ENCODE peak calls at places on chromosome 16, in ten cellular contexts. One of them, this sample, is unnamed.

GRCh38 chr16:29029168-29029994 is 44.5 kb downstream of the LAT start:
- DNase-seq in T follicular helper cell: peak
- DNase-seq in frontal cortex: no peak
- DNase-seq in H9: peak
- DNase-seq in activated CD8-positive, alpha-beta memory T cell treated with anti-CD3 and anti-CD28 coated beads for 24 hours: peak
- DNase-seq in stimulated activated CD4-positive, alpha-beta T cell treated with anti-CD3 and anti-CD28 coated beads, Interleukin-15, amount 100 ng/mL, for 48 hours: peak
- DNase-seq in PC-3: peak
- DNase-seq in BE2C: peak
- DNase-seq in activated CD4-positive, alpha-beta T cell treated with anti-CD3 and anti-CD28 coated beads, Interleukin-2, amount 50 U/mL, for 24 hours: peak
- DNase-seq in HFF-Myc: peak
- DNase-seq in this sample: peak

GRCh38 chr16:31476305-31477219 is 4.6 kb downstream of the TGFB1I1 start:
- DNase-seq in BE2C: no peak
- DNase-seq in PC-3: no peak
- DNase-seq in activated CD8-positive, alpha-beta memory T cell treated with anti-CD3 and anti-CD28 coated beads for 24 hours: peak
- DNase-seq in activated CD4-positive, alpha-beta T cell treated with anti-CD3 and anti-CD28 coated beads, Interleukin-2, amount 50 U/mL, for 24 hours: peak
- DNase-seq in H9: peak
- DNase-seq in stimulated activated CD4-positive, alpha-beta T cell treated with anti-CD3 and anti-CD28 coated beads, Interleukin-15, amount 100 ng/mL, for 48 hours: peak
- DNase-seq in HFF-Myc: no peak
- DNase-seq in T follicular helper cell: peak
- DNase-seq in frontal cortex: peak
- DNase-seq in this sample: peak

GRCh38 chr16:12186774-12187335 is 210.3 kb downstream of the SNX29 start:
- DNase-seq in BE2C: no peak
- DNase-seq in PC-3: peak
- DNase-seq in H9: no peak
- DNase-seq in T follicular helper cell: no peak
- DNase-seq in frontal cortex: no peak
- DNase-seq in activated CD8-positive, alpha-beta memory T cell treated with anti-CD3 and anti-CD28 coated beads for 24 hours: no peak
- DNase-seq in activated CD4-positive, alpha-beta T cell treated with anti-CD3 and anti-CD28 coated beads, Interleukin-2, amount 50 U/mL, for 24 hours: no peak
- DNase-seq in HFF-Myc: no peak
- DNase-seq in stimulated activated CD4-positive, alpha-beta T cell treated with anti-CD3 and anti-CD28 coated beads, Interleukin-15, amount 100 ng/mL, for 48 hours: no peak
- DNase-seq in this sample: no peak

GRCh38 chr16:4303973-4304372 is 11.9 kb upstream of the GLIS2 start:
- DNase-seq in PC-3: no peak
- DNase-seq in activated CD4-positive, alpha-beta T cell treated with anti-CD3 and anti-CD28 coated beads, Interleukin-2, amount 50 U/mL, for 24 hours: no peak
- DNase-seq in BE2C: peak
- DNase-seq in frontal cortex: peak
- DNase-seq in stimulated activated CD4-positive, alpha-beta T cell treated with anti-CD3 and anti-CD28 coated beads, Interleukin-15, amount 100 ng/mL, for 48 hours: no peak
- DNase-seq in H9: peak
- DNase-seq in T follicular helper cell: no peak
- DNase-seq in activated CD8-positive, alpha-beta memory T cell treated with anti-CD3 and anti-CD28 coated beads for 24 hours: no peak
- DNase-seq in HFF-Myc: no peak
- DNase-seq in this sample: no peak

GRCh38 chr16:70778901-70779309 is 22.1 kb downstream of the VAC14 start:
- DNase-seq in activated CD8-positive, alpha-beta memory T cell treated with anti-CD3 and anti-CD28 coated beads for 24 hours: no peak
- DNase-seq in stimulated activated CD4-positive, alpha-beta T cell treated with anti-CD3 and anti-CD28 coated beads, Interleukin-15, amount 100 ng/mL, for 48 hours: no peak
- DNase-seq in H9: peak
- DNase-seq in HFF-Myc: peak
- DNase-seq in T follicular helper cell: no peak
- DNase-seq in frontal cortex: no peak
- DNase-seq in activated CD4-positive, alpha-beta T cell treated with anti-CD3 and anti-CD28 coated beads, Interleukin-2, amount 50 U/mL, for 24 hours: no peak
- DNase-seq in BE2C: peak
- DNase-seq in PC-3: peak
- DNase-seq in this sample: no peak

GRCh38 chr16:50462793-50463507 is 85.2 kb upstream of the NKD1 start:
- DNase-seq in frontal cortex: no peak
- DNase-seq in HFF-Myc: no peak
- DNase-seq in H9: no peak
- DNase-seq in PC-3: no peak
- DNase-seq in stimulated activated CD4-positive, alpha-beta T cell treated with anti-CD3 and anti-CD28 coated beads, Interleukin-15, amount 100 ng/mL, for 48 hours: no peak
- DNase-seq in BE2C: no peak
- DNase-seq in T follicular helper cell: no peak
- DNase-seq in activated CD4-positive, alpha-beta T cell treated with anti-CD3 and anti-CD28 coated beads, Interleukin-2, amount 50 U/mL, for 24 hours: no peak
- DNase-seq in activated CD8-positive, alpha-beta memory T cell treated with anti-CD3 and anti-CD28 coated beads for 24 hours: no peak
- DNase-seq in this sample: no peak

GRCh38 chr16:1181715-1182671 is 29.1 kb downstream of the CACNA1H start:
- DNase-seq in frontal cortex: no peak
- DNase-seq in activated CD8-positive, alpha-beta memory T cell treated with anti-CD3 and anti-CD28 coated beads for 24 hours: no peak
- DNase-seq in PC-3: peak
- DNase-seq in T follicular helper cell: no peak
- DNase-seq in stimulated activated CD4-positive, alpha-beta T cell treated with anti-CD3 and anti-CD28 coated beads, Interleukin-15, amount 100 ng/mL, for 48 hours: no peak
- DNase-seq in BE2C: peak
- DNase-seq in H9: no peak
- DNase-seq in HFF-Myc: no peak
- DNase-seq in activated CD4-positive, alpha-beta T cell treated with anti-CD3 and anti-CD28 coated beads, Interleukin-2, amount 50 U/mL, for 24 hours: no peak
- DNase-seq in this sample: no peak

GRCh38 chr16:20865420-20866126 is 34.6 kb downstream of the DCUN1D3 start:
- DNase-seq in HFF-Myc: peak
- DNase-seq in T follicular helper cell: no peak
- DNase-seq in activated CD4-positive, alpha-beta T cell treated with anti-CD3 and anti-CD28 coated beads, Interleukin-2, amount 50 U/mL, for 24 hours: no peak
- DNase-seq in BE2C: no peak
- DNase-seq in stimulated activated CD4-positive, alpha-beta T cell treated with anti-CD3 and anti-CD28 coated beads, Interleukin-15, amount 100 ng/mL, for 48 hours: no peak
- DNase-seq in activated CD8-positive, alpha-beta memory T cell treated with anti-CD3 and anti-CD28 coated beads for 24 hours: no peak
- DNase-seq in frontal cortex: no peak
- DNase-seq in PC-3: peak
- DNase-seq in H9: no peak
- DNase-seq in this sample: no peak

GRCh38 chr16:20318437-20318836 is 8.9 kb downstream of the GP2 start:
- DNase-seq in T follicular helper cell: no peak
- DNase-seq in H9: no peak
- DNase-seq in stimulated activated CD4-positive, alpha-beta T cell treated with anti-CD3 and anti-CD28 coated beads, Interleukin-15, amount 100 ng/mL, for 48 hours: no peak
- DNase-seq in frontal cortex: no peak
- DNase-seq in activated CD4-positive, alpha-beta T cell treated with anti-CD3 and anti-CD28 coated beads, Interleukin-2, amount 50 U/mL, for 24 hours: no peak
- DNase-seq in activated CD8-positive, alpha-beta memory T cell treated with anti-CD3 and anti-CD28 coated beads for 24 hours: no peak
- DNase-seq in BE2C: no peak
- DNase-seq in HFF-Myc: no peak
- DNase-seq in PC-3: no peak
- DNase-seq in this sample: no peak

GRCh38 chr16:88476817-88477397 is 23.8 kb downstream of the ZFPM1 start:
- DNase-seq in HFF-Myc: no peak
- DNase-seq in H9: no peak
- DNase-seq in activated CD8-positive, alpha-beta memory T cell treated with anti-CD3 and anti-CD28 coated beads for 24 hours: no peak
- DNase-seq in BE2C: no peak
- DNase-seq in stimulated activated CD4-positive, alpha-beta T cell treated with anti-CD3 and anti-CD28 coated beads, Interleukin-15, amount 100 ng/mL, for 48 hours: no peak
- DNase-seq in PC-3: no peak
- DNase-seq in frontal cortex: no peak
- DNase-seq in activated CD4-positive, alpha-beta T cell treated with anti-CD3 and anti-CD28 coated beads, Interleukin-2, amount 50 U/mL, for 24 hours: no peak
- DNase-seq in T follicular helper cell: no peak
- DNase-seq in this sample: no peak

GRCh38 chr16:50474138-50474537 is 74.1 kb upstream of the NKD1 start:
- DNase-seq in activated CD8-positive, alpha-beta memory T cell treated with anti-CD3 and anti-CD28 coated beads for 24 hours: no peak
- DNase-seq in T follicular helper cell: no peak
- DNase-seq in stimulated activated CD4-positive, alpha-beta T cell treated with anti-CD3 and anti-CD28 coated beads, Interleukin-15, amount 100 ng/mL, for 48 hours: peak
- DNase-seq in BE2C: no peak
- DNase-seq in activated CD4-positive, alpha-beta T cell treated with anti-CD3 and anti-CD28 coated beads, Interleukin-2, amount 50 U/mL, for 24 hours: no peak
- DNase-seq in HFF-Myc: no peak
- DNase-seq in H9: no peak
- DNase-seq in PC-3: no peak
- DNase-seq in frontal cortex: no peak
- DNase-seq in this sample: no peak

GRCh38 chr16:13378151-13378550 is 476.8 kb downstream of the SHISA9 start:
- DNase-seq in BE2C: no peak
- DNase-seq in frontal cortex: no peak
- DNase-seq in activated CD4-positive, alpha-beta T cell treated with anti-CD3 and anti-CD28 coated beads, Interleukin-2, amount 50 U/mL, for 24 hours: no peak
- DNase-seq in T follicular helper cell: no peak
- DNase-seq in HFF-Myc: no peak
- DNase-seq in stimulated activated CD4-positive, alpha-beta T cell treated with anti-CD3 and anti-CD28 coated beads, Interleukin-15, amount 100 ng/mL, for 48 hours: no peak
- DNase-seq in H9: no peak
- DNase-seq in activated CD8-positive, alpha-beta memory T cell treated with anti-CD3 and anti-CD28 coated beads for 24 hours: no peak
- DNase-seq in PC-3: no peak
- DNase-seq in this sample: no peak

GRCh38 chr16:81526935-81527334 is 82.3 kb downstream of the CMIP start:
- DNase-seq in H9: no peak
- DNase-seq in PC-3: no peak
- DNase-seq in T follicular helper cell: no peak
- DNase-seq in activated CD4-positive, alpha-beta T cell treated with anti-CD3 and anti-CD28 coated beads, Interleukin-2, amount 50 U/mL, for 24 hours: no peak
- DNase-seq in BE2C: no peak
- DNase-seq in stimulated activated CD4-positive, alpha-beta T cell treated with anti-CD3 and anti-CD28 coated beads, Interleukin-15, amount 100 ng/mL, for 48 hours: no peak
- DNase-seq in HFF-Myc: no peak
- DNase-seq in frontal cortex: no peak
- DNase-seq in activated CD8-positive, alpha-beta memory T cell treated with anti-CD3 and anti-CD28 coated beads for 24 hours: no peak
- DNase-seq in this sample: no peak

GRCh38 chr16:80203821-80204220 is 337.0 kb upstream of the DYNLRB2 start:
- DNase-seq in activated CD4-positive, alpha-beta T cell treated with anti-CD3 and anti-CD28 coated beads, Interleukin-2, amount 50 U/mL, for 24 hours: no peak
- DNase-seq in stimulated activated CD4-positive, alpha-beta T cell treated with anti-CD3 and anti-CD28 coated beads, Interleukin-15, amount 100 ng/mL, for 48 hours: no peak
- DNase-seq in BE2C: no peak
- DNase-seq in T follicular helper cell: no peak
- DNase-seq in frontal cortex: no peak
- DNase-seq in activated CD8-positive, alpha-beta memory T cell treated with anti-CD3 and anti-CD28 coated beads for 24 hours: no peak
- DNase-seq in HFF-Myc: no peak
- DNase-seq in H9: no peak
- DNase-seq in PC-3: no peak
- DNase-seq in this sample: no peak

GRCh38 chr16:55003916-55004315 is 73.3 kb downstream of the IRX5 start:
- DNase-seq in frontal cortex: no peak
- DNase-seq in activated CD4-positive, alpha-beta T cell treated with anti-CD3 and anti-CD28 coated beads, Interleukin-2, amount 50 U/mL, for 24 hours: no peak
- DNase-seq in HFF-Myc: no peak
- DNase-seq in BE2C: no peak
- DNase-seq in T follicular helper cell: no peak
- DNase-seq in PC-3: no peak
- DNase-seq in activated CD8-positive, alpha-beta memory T cell treated with anti-CD3 and anti-CD28 coated beads for 24 hours: no peak
- DNase-seq in stimulated activated CD4-positive, alpha-beta T cell treated with anti-CD3 and anti-CD28 coated beads, Interleukin-15, amount 100 ng/mL, for 48 hours: no peak
- DNase-seq in H9: no peak
- DNase-seq in this sample: no peak